ENCODE peak calls at places on chromosomes 2 and 18, in six cellular contexts. One of them, this sample, is unnamed. For H3K36me3, the result is how much of the 10 kb centered on the place peaks cover.

GRCh38 chr2:212147921-212148513 is 390.6 kb downstream of the ERBB4 start:
- DNase-seq in BE2C: no peak
- DNase-seq in left ventricle myocardium inferior: no peak
- DNase-seq in tibial artery: no peak
- DNase-seq in upper lobe of left lung: no peak
- DNase-seq in cardiac muscle cell: peak
- DNase-seq in this sample: no peak

GRCh38 chr2:162146906-162147305 is 5.1 kb downstream of the GCG start:
- DNase-seq in BE2C: no peak
- DNase-seq in left ventricle myocardium inferior: no peak
- DNase-seq in tibial artery: no peak
- DNase-seq in upper lobe of left lung: no peak
- DNase-seq in cardiac muscle cell: no peak
- DNase-seq in this sample: no peak

GRCh38 chr2:43406643-43407042 is 180.2 kb upstream of the ZFP36L2 start:
- DNase-seq in BE2C: no peak
- DNase-seq in left ventricle myocardium inferior: no peak
- DNase-seq in tibial artery: no peak
- DNase-seq in upper lobe of left lung: no peak
- DNase-seq in cardiac muscle cell: no peak
- DNase-seq in this sample: no peak

GRCh38 chr2:180872256-180872655 is 108.1 kb upstream of the UBE2E3 start:
- DNase-seq in BE2C: no peak
- DNase-seq in left ventricle myocardium inferior: no peak
- DNase-seq in tibial artery: no peak
- DNase-seq in upper lobe of left lung: no peak
- DNase-seq in cardiac muscle cell: no peak
- DNase-seq in this sample: no peak

GRCh38 chr2:223076573-223076972 is 24.6 kb downstream of the KCNE4 start:
- DNase-seq in BE2C: no peak
- DNase-seq in left ventricle myocardium inferior: no peak
- DNase-seq in tibial artery: no peak
- DNase-seq in upper lobe of left lung: no peak
- DNase-seq in cardiac muscle cell: peak
- DNase-seq in this sample: no peak

GRCh38 chr2:64276417-64277095 is 132.3 kb upstream of the PELI1 start:
- DNase-seq in BE2C: no peak
- DNase-seq in left ventricle myocardium inferior: no peak
- DNase-seq in tibial artery: no peak
- DNase-seq in upper lobe of left lung: no peak
- DNase-seq in cardiac muscle cell: peak
- DNase-seq in this sample: no peak

GRCh38 chr18:3869848-3870247 is 419.9 kb downstream of the TGIF1 start:
- DNase-seq in BE2C: no peak
- DNase-seq in left ventricle myocardium inferior: no peak
- DNase-seq in tibial artery: no peak
- DNase-seq in upper lobe of left lung: no peak
- DNase-seq in cardiac muscle cell: peak
- DNase-seq in this sample: no peak

GRCh38 chr2:51158236-51158635 is 126.3 kb upstream of the NRXN1 start:
- DNase-seq in BE2C: peak
- DNase-seq in left ventricle myocardium inferior: no peak
- DNase-seq in tibial artery: no peak
- DNase-seq in upper lobe of left lung: no peak
- DNase-seq in cardiac muscle cell: no peak
- DNase-seq in this sample: no peak

DNA sequence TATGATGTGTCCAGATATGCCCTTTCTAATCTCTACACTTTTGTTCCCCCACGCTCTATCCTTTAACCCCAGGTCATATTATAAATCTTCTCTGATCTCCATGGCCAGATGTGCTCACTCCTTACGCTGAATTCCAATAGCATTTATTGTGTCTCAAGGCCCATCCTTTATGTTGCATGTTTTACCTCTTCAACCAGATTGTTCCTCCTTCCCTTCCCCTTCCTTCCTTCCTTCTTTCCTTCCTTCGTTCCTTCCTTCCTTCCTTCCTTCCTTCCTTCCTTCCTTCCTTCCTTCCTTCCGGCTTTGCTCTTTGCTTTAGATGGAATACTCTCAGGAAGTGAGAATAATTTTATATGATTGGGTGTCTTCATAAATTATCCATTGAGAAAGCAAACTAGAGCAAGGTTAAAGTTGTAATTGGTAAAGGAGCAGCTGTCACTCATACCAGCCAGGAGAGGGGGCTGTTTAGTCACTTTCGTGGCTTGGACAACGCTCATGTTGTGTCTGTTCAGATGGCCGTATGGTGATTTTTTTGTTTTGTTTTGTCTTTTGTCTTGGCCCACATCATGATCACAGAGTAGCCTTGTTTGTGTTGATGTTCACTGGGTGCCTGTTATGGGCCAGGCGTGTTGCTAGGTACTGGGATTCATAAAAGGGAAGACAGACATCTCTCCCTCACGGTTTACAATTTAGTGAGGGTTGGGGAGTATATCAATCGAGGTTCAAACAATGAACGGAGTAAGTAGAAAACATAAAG is 68.0 kb downstream of the DAW1 start:
- DNase-seq in BE2C: peak
- DNase-seq in left ventricle myocardium inferior: no peak
- DNase-seq in tibial artery: no peak
- DNase-seq in upper lobe of left lung: no peak
- DNase-seq in cardiac muscle cell: peak
- DNase-seq in this sample: no peak
- TF ChIP-seq CTCF in BE2C: peak
- TF ChIP-seq CTCF in left ventricle myocardium inferior: peak
- TF ChIP-seq CTCF in tibial artery: no peak
- TF ChIP-seq CTCF in upper lobe of left lung: no peak
- TF ChIP-seq CTCF in cardiac muscle cell: peak
- TF ChIP-seq CTCF in this sample: peak

GRCh38 chr2:47065771-47066380 is 89.2 kb downstream of the STPG4 start:
- DNase-seq in BE2C: no peak
- DNase-seq in left ventricle myocardium inferior: no peak
- DNase-seq in tibial artery: no peak
- DNase-seq in upper lobe of left lung: no peak
- DNase-seq in cardiac muscle cell: peak
- DNase-seq in this sample: no peak
- H3K36me3 ChIP-seq in BE2C: under half
- H3K36me3 ChIP-seq in left ventricle myocardium inferior: under half
- H3K36me3 ChIP-seq in tibial artery: under half
- H3K36me3 ChIP-seq in upper lobe of left lung: under half
- H3K36me3 ChIP-seq in cardiac muscle cell: under half
- H3K36me3 ChIP-seq in this sample: under half

DNA sequence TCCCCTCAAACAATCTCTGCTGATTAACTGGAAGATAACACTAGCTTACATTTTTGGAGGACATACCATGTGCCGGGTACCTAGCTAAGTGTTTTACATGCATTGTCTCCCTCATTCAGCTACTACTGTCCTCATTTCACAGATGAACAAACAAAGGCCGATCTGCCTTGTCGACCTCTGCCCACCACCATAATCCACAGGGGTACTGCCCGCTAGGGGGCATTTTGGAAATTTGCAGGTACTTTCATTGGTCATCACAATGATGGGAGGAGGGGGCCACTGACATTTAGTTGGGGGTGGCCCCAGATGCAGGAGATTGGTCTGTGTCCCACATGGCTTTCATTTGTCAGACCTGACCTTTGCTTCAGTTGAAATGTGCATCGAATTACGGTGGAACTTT is 3.9 kb upstream of the TMEM163 start:
- DNase-seq in BE2C: no peak
- DNase-seq in left ventricle myocardium inferior: no peak
- DNase-seq in tibial artery: no peak
- DNase-seq in upper lobe of left lung: no peak
- DNase-seq in cardiac muscle cell: no peak
- DNase-seq in this sample: no peak
- TF ChIP-seq CTCF in BE2C: peak
- TF ChIP-seq CTCF in left ventricle myocardium inferior: no peak
- TF ChIP-seq CTCF in tibial artery: no peak
- TF ChIP-seq CTCF in upper lobe of left lung: no peak
- TF ChIP-seq CTCF in cardiac muscle cell: no peak
- TF ChIP-seq CTCF in this sample: no peak

GRCh38 chr18:45896991-45897390 is 70.1 kb downstream of the EPG5 start:
- DNase-seq in BE2C: no peak
- DNase-seq in left ventricle myocardium inferior: no peak
- DNase-seq in tibial artery: no peak
- DNase-seq in upper lobe of left lung: no peak
- DNase-seq in cardiac muscle cell: no peak
- DNase-seq in this sample: no peak

GRCh38 chr18:45894818-45895217 is 69.3 kb downstream of the SIGLEC15 start:
- DNase-seq in BE2C: no peak
- DNase-seq in left ventricle myocardium inferior: no peak
- DNase-seq in tibial artery: no peak
- DNase-seq in upper lobe of left lung: no peak
- DNase-seq in cardiac muscle cell: no peak
- DNase-seq in this sample: no peak

GRCh38 chr18:45895339-45895738 is 69.9 kb downstream of the SIGLEC15 start:
- DNase-seq in BE2C: no peak
- DNase-seq in left ventricle myocardium inferior: no peak
- DNase-seq in tibial artery: no peak
- DNase-seq in upper lobe of left lung: no peak
- DNase-seq in cardiac muscle cell: no peak
- DNase-seq in this sample: no peak

GRCh38 chr18:45900623-45901022 is 66.5 kb downstream of the EPG5 start:
- DNase-seq in BE2C: no peak
- DNase-seq in left ventricle myocardium inferior: no peak
- DNase-seq in tibial artery: no peak
- DNase-seq in upper lobe of left lung: no peak
- DNase-seq in cardiac muscle cell: no peak
- DNase-seq in this sample: no peak

GRCh38 chr18:45896452-45896851 is 70.7 kb downstream of the EPG5 start:
- DNase-seq in BE2C: no peak
- DNase-seq in left ventricle myocardium inferior: no peak
- DNase-seq in tibial artery: no peak
- DNase-seq in upper lobe of left lung: no peak
- DNase-seq in cardiac muscle cell: no peak
- DNase-seq in this sample: no peak
- H3K36me3 ChIP-seq in BE2C: under half
- H3K36me3 ChIP-seq in left ventricle myocardium inferior: half or more
- H3K36me3 ChIP-seq in tibial artery: under half
- H3K36me3 ChIP-seq in upper lobe of left lung: under half
- H3K36me3 ChIP-seq in cardiac muscle cell: under half
- H3K36me3 ChIP-seq in this sample: half or more

GRCh38 chr2:18991177-18992168 is 366.9 kb downstream of the OSR1 start:
- DNase-seq in BE2C: no peak
- DNase-seq in left ventricle myocardium inferior: peak
- DNase-seq in tibial artery: peak
- DNase-seq in upper lobe of left lung: peak
- DNase-seq in cardiac muscle cell: peak
- DNase-seq in this sample: peak

GRCh38 chr2:18986046-18986445 is 372.4 kb downstream of the OSR1 start:
- DNase-seq in BE2C: no peak
- DNase-seq in left ventricle myocardium inferior: no peak
- DNase-seq in tibial artery: no peak
- DNase-seq in upper lobe of left lung: no peak
- DNase-seq in cardiac muscle cell: no peak
- DNase-seq in this sample: no peak

GRCh38 chr2:18987021-18987420 is 371.4 kb downstream of the OSR1 start:
- DNase-seq in BE2C: no peak
- DNase-seq in left ventricle myocardium inferior: no peak
- DNase-seq in tibial artery: no peak
- DNase-seq in upper lobe of left lung: no peak
- DNase-seq in cardiac muscle cell: no peak
- DNase-seq in this sample: no peak

GRCh38 chr2:18988557-18989232 is 369.7 kb downstream of the OSR1 start:
- DNase-seq in BE2C: no peak
- DNase-seq in left ventricle myocardium inferior: no peak
- DNase-seq in tibial artery: no peak
- DNase-seq in upper lobe of left lung: no peak
- DNase-seq in cardiac muscle cell: peak
- DNase-seq in this sample: no peak

DNA sequence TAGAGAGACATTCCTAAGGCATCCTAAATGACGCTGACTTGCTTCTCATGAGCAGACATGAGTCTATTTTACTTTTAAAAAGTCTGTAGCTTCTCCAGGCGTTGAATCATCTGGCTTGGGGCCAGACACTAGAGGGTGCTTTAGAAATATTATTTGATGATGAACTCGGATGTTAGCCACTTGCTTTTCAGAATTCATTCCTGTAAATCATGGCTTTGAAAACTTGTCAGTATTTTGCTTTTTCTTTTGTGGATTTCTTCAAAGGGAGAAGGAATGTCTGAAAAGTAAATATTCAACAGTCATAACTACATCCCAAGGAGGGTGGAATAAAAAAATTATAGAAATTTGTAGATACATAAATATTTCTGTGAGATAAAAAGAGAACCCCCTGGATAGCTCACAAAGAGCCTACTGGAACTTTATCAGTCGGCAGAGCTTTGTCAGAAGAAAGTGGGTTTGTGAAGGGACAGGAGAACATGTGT is 370.8 kb downstream of the OSR1 start:
- DNase-seq in BE2C: peak
- DNase-seq in left ventricle myocardium inferior: peak
- DNase-seq in tibial artery: peak
- DNase-seq in upper lobe of left lung: peak
- DNase-seq in cardiac muscle cell: peak
- DNase-seq in this sample: peak
- TF ChIP-seq CTCF in BE2C: no peak
- TF ChIP-seq CTCF in left ventricle myocardium inferior: peak
- TF ChIP-seq CTCF in tibial artery: peak
- TF ChIP-seq CTCF in upper lobe of left lung: no peak
- TF ChIP-seq CTCF in cardiac muscle cell: peak
- TF ChIP-seq CTCF in this sample: peak

DNA sequence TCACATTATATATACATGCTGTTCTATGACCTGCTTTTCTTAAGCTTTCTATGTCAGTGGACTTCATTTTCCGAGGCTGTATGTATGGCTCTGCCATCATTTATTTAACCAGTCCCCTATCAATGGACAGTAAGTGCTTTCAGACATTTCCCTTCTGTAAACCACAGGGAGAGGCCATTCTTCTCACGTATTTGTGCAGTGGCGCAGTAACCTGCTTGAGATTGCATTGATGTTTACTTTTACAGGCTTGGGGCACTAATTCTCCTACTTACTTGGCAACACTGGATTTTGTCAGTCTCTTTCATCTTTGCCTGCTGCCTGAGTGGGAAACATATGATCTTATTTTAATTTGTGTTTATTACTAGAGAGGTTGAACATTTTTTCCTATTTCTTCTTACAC is 52.1 kb downstream of the BOLA3 start:
- DNase-seq in BE2C: no peak
- DNase-seq in left ventricle myocardium inferior: no peak
- DNase-seq in tibial artery: no peak
- DNase-seq in upper lobe of left lung: peak
- DNase-seq in cardiac muscle cell: no peak
- DNase-seq in this sample: no peak
- H3K36me3 ChIP-seq in BE2C: under half
- H3K36me3 ChIP-seq in left ventricle myocardium inferior: half or more
- H3K36me3 ChIP-seq in tibial artery: under half
- H3K36me3 ChIP-seq in upper lobe of left lung: half or more
- H3K36me3 ChIP-seq in cardiac muscle cell: under half
- H3K36me3 ChIP-seq in this sample: half or more

DNA sequence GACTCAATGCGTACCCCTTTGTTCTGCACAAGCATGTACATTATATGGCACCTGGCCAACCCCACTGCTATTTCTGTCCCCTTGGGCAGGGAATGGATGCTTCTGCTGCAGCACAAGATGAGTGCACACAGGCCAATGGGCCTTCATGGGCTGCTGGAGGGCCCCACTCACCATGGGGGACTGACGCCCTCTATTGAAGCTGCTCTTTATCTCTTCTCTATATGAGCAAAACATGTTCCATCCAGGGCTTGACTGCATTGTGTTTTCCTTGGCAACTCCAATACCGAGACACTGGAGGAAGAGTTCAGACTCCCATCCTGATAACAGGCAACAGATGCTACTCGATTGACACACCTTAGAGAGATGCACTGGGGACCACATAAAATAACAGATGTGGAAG is 251.6 kb upstream of the NCKAP5 start:
- DNase-seq in BE2C: no peak
- DNase-seq in left ventricle myocardium inferior: no peak
- DNase-seq in tibial artery: no peak
- DNase-seq in upper lobe of left lung: no peak
- DNase-seq in cardiac muscle cell: no peak
- DNase-seq in this sample: no peak
- TF ChIP-seq CTCF in BE2C: peak
- TF ChIP-seq CTCF in left ventricle myocardium inferior: no peak
- TF ChIP-seq CTCF in tibial artery: no peak
- TF ChIP-seq CTCF in upper lobe of left lung: no peak
- TF ChIP-seq CTCF in cardiac muscle cell: no peak
- TF ChIP-seq CTCF in this sample: no peak

This sample was measured in lower lobe of right lung.